ENCODE peak calls at places on chromosomes 11 and 22, in eight cellular contexts. Z is Calu3, J is posterior cingulate gyrus, H is T1000, L is C1 segment of cervical spinal cord, G is lung, W is OCI-LY7, U is NCI-H345. S is an unnamed sample.

GRCh38 chr11:31355131-31355530 is 14.4 kb downstream of the DCDC1 start:
- DNase-seq in Z (no peak), J (no peak), H (no peak), L (no peak), G (no peak), W (no peak), U (peak; percentile 90), S (no peak)

GRCh38 chr11:116829525-116830183 is at the start of gene APOC3:
- DNase-seq in Z (no peak), J (no peak), H (no peak), L (no peak), G (no peak), W (no peak), U (no peak), S (no peak)

GRCh38 chr11:121557348-121557747 is 104.6 kb upstream of the SORL1-AS1 start:
- DNase-seq in Z (no peak), J (no peak), H (no peak), L (no peak), G (no peak), W (no peak), U (no peak), S (no peak)

GRCh38 chr22:48402591-48403031 is 1425.1 kb downstream of the BRD1 start:
- DNase-seq in Z (no peak), J (no peak), H (no peak), L (no peak), G (no peak), W (no peak), U (no peak), S (no peak)

GRCh38 chr11:103536335-103536722 is 427.1 kb downstream of the DYNC2H1 start:
- DNase-seq in Z (no peak), J (no peak), H (no peak), L (no peak), G (no peak), W (no peak), U (no peak), S (no peak)

GRCh38 chr11:14974021-14974698 is 2.0 kb upstream of the CALCA start:
- DNase-seq in Z (no peak), J (no peak), H (no peak), L (no peak), G (no peak), W (no peak), U (no peak), S (no peak)

GRCh38 chr11:59556115-59556882 is 45.0 kb downstream of the OR4D9 start:
- DNase-seq in Z (peak; percentile 69), J (peak; percentile 54), H (peak; percentile 64), L (peak; percentile 33), G (peak; percentile 62), W (peak; percentile 52), U (peak; percentile 64), S (peak; percentile 75)

GRCh38 chr11:2812371-2812991 is 73.1 kb downstream of the CDKN1C start:
- DNase-seq in Z (no peak), J (no peak), H (no peak), L (no peak), G (no peak), W (no peak), U (no peak), S (no peak)

GRCh38 chr11:1226226-1226961 is 3.5 kb downstream of the MUC5B start:
- DNase-seq in Z (no peak), J (no peak), H (no peak), L (no peak), G (no peak), W (no peak), U (no peak), S (no peak)

GRCh38 chr11:10355257-10355661 is 50.4 kb downstream of the ADM start:
- DNase-seq in Z (no peak), J (no peak), H (peak; percentile 6), L (no peak), G (no peak), W (no peak), U (no peak), S (no peak)

GRCh38 chr11:69971741-69972140 is 106.4 kb upstream of the ANO1 start:
- DNase-seq in Z (no peak), J (no peak), H (no peak), L (no peak), G (no peak), W (no peak), U (no peak), S (no peak)

GRCh38 chr22:37690407-37690806 is 4.3 kb downstream of the NOL12 start:
- DNase-seq in Z (no peak), J (no peak), H (no peak), L (no peak), G (no peak), W (no peak), U (no peak), S (no peak)

GRCh38 chr11:103585911-103586310 is 450.5 kb upstream of the DDI1 start:
- DNase-seq in Z (no peak), J (no peak), H (no peak), L (no peak), G (no peak), W (no peak), U (no peak), S (no peak)

GRCh38 chr11:69431893-69432738 is 49.3 kb upstream of the LINC01488 start:
- DNase-seq in Z (no peak), J (no peak), H (no peak), L (no peak), G (no peak), W (no peak), U (no peak), S (no peak)

GRCh38 chr22:20013382-20013871 is 3.2 kb downstream of the ARVCF start:
- DNase-seq in Z (peak; percentile 73), J (peak; percentile 55), H (no peak), L (peak; percentile 21), G (peak; percentile 51), W (peak; percentile 36), U (peak; percentile 23), S (no peak)

GRCh38 chr22:28674121-28674563 is 5.5 kb downstream of the TTC28 start:
- DNase-seq in Z (peak; percentile 9), J (no peak), H (no peak), L (no peak), G (no peak), W (peak; percentile 74), U (no peak), S (peak; percentile 20)

GRCh38 chr11:1008781-1009180 is 27.7 kb downstream of the MUC6 start:
- DNase-seq in Z (no peak), J (no peak), H (no peak), L (no peak), G (no peak), W (no peak), U (no peak), S (no peak)

GRCh38 chr11:69774354-69775162 is 583 bp downstream of the FGF4 start:
- DNase-seq in Z (no peak), J (no peak), H (no peak), L (no peak), G (no peak), W (no peak), U (no peak), S (no peak)

GRCh38 chr11:63764201-63764711 is 4.3 kb downstream of the ZFTA start:
- DNase-seq in Z (no peak), J (no peak), H (no peak), L (no peak), G (no peak), W (no peak), U (no peak), S (no peak)

GRCh38 chr22:25564979-25565677 is 653 bp downstream of the GRK3 start:
- DNase-seq in Z (peak; percentile 39), J (no peak), H (no peak), L (no peak), G (no peak), W (peak; percentile 39), U (no peak), S (no peak)

GRCh38 chr11:15580775-15581095 is 466.0 kb downstream of the INSC start:
- DNase-seq in Z (no peak), J (no peak), H (no peak), L (no peak), G (no peak), W (no peak), U (no peak), S (no peak)

GRCh38 chr11:614091-614582 is 1.6 kb downstream of the IRF7 start:
- DNase-seq in Z (no peak), J (no peak), H (no peak), L (no peak), G (no peak), W (no peak), U (no peak), S (no peak)

GRCh38 chr11:20599424-20600346 is at the start of gene SLC6A5:
- DNase-seq in Z (peak; percentile 38), J (no peak), H (peak; percentile 16), L (no peak), G (no peak), W (peak; percentile 2), U (no peak), S (no peak)

GRCh38 chr22:41933411-41934177 is 7.0 kb upstream of the TNFRSF13C start:
- DNase-seq in Z (no peak), J (no peak), H (no peak), L (no peak), G (no peak), W (peak; percentile 46), U (no peak), S (no peak)

GRCh38 chr11:88543902-88544655 is 206.5 kb upstream of the CTSC start:
- DNase-seq in Z (peak; percentile 81), J (peak; percentile 64), H (peak; percentile 42), L (peak; percentile 57), G (peak; percentile 82), W (peak; percentile 79), U (peak; percentile 46), S (peak; percentile 88)